ENCODE peak calls at places on chromosomes 7 and 10, in four cellular contexts. G is activated T-cell treated with anti-CD3 and anti-CD28 coated beads for 1 hour, F is foreskin fibroblast, T is BE2C. X is an unnamed sample.

GRCh38 chr7:37220664-37221063 is 228.0 kb downstream of the ELMO1 start:
- DNase-seq in T (no peak), G (no peak), F (no peak), X (no peak)

GRCh38 chr7:12067156-12067831 is 143.8 kb upstream of the TMEM106B start:
- DNase-seq in T (peak; percentile 67), G (peak; percentile 40), F (peak; percentile 72), X (peak; percentile 33)

GRCh38 chr7:100369105-100369504 is 4.2 kb upstream of the PILRA start:
- DNase-seq in F (no peak), G (no peak), T (no peak), X (no peak)

GRCh38 chr10:602391-603005 is 87.0 kb downstream of the DIP2C start:
- DNase-seq in T (no peak), F (no peak), G (no peak), X (no peak)

GRCh38 chr7:38178004-38178694 is at the start of gene STARD3NL:
- DNase-seq in T (peak; percentile 99), F (peak; percentile 100), G (peak; percentile 71), X (peak; percentile 93)

GRCh38 chr7:122248472-122248871 is 56.1 kb downstream of the FEZF1 start:
- DNase-seq in T (no peak), F (no peak), G (no peak), X (no peak)

GRCh38 chr7:155597753-155598140 is 46.7 kb upstream of the RBM33 start:
- DNase-seq in F (no peak), G (no peak), T (no peak), X (no peak)

GRCh38 chr7:50957427-50957826 is 174.7 kb upstream of the GRB10 start:
- DNase-seq in F (no peak), G (no peak), T (no peak), X (no peak)

GRCh38 chr7:103859699-103860098 is 129.8 kb downstream of the RELN start:
- DNase-seq in T (no peak), G (no peak), F (no peak), X (no peak)

GRCh38 chr10:14658331-14659122 is 116.2 kb downstream of the FAM107B start:
- DNase-seq in F (peak; percentile 78), G (no peak), T (no peak), X (no peak)

GRCh38 chr7:40796723-40797122 is 661.9 kb downstream of the SUGCT start:
- DNase-seq in F (no peak), G (no peak), T (no peak), X (no peak)

GRCh38 chr7:120582916-120583315 is 275.0 kb downstream of the TSPAN12 start:
- DNase-seq in G (no peak), F (no peak), T (no peak), X (no peak)

GRCh38 chr10:98599032-98599610 is 152.4 kb upstream of the HPS1 start:
- DNase-seq in T (no peak), F (no peak), G (no peak), X (no peak)

GRCh38 chr7:46486264-46487206 is 565.5 kb upstream of the IGFBP3 start:
- DNase-seq in F (peak; percentile 90), T (no peak), G (no peak), X (no peak)

GRCh38 chr7:156639426-156640256 is 933 bp upstream of the RNF32 start:
- DNase-seq in T (no peak), F (peak; percentile 25), G (no peak), X (no peak)

GRCh38 chr7:108972009-108972408 is 402.3 kb downstream of the DNAJB9 start:
- DNase-seq in T (no peak), G (no peak), F (no peak), X (no peak)

GRCh38 chr10:124256151-124256550 is 162.6 kb downstream of the OAT start:
- DNase-seq in T (no peak), G (no peak), F (peak; percentile 42), X (no peak)

GRCh38 chr10:122648599-122649428 is 50.8 kb downstream of the C10orf120 start:
- DNase-seq in F (peak; percentile 42), G (no peak), T (peak; percentile 39), X (peak; percentile 50)

GRCh38 chr10:86632009-86632800 is 22.1 kb upstream of the OPN4 start:
- DNase-seq in F (peak; percentile 64), G (no peak), T (no peak), X (peak; percentile 57)

GRCh38 chr10:120327671-120328070 is 129.4 kb upstream of the PLPP4 start:
- DNase-seq in F (no peak), G (no peak), T (no peak), X (no peak)

GRCh38 chr7:3176112-3176836 is 124.8 kb upstream of the SDK1 start:
- DNase-seq in T (no peak), F (no peak), G (no peak), X (no peak)

GRCh38 chr7:142313528-142313927 is 55.7 kb upstream of the PRSS58 start:
- DNase-seq in G (no peak), F (no peak), T (no peak), X (no peak)

GRCh38 chr10:97640868-97641811 is 669 bp downstream of the PI4K2A start:
- DNase-seq in G (no peak), F (peak; percentile 76), T (peak; percentile 50), X (peak; percentile 23)

GRCh38 chr10:80275135-80275498 is 14.3 kb downstream of the MAT1A start:
- DNase-seq in F (no peak), T (no peak), G (no peak), X (no peak)

GRCh38 chr10:104324931-104325330 is 13.3 kb downstream of the ITPRIP start:
- DNase-seq in T (no peak), G (no peak), F (no peak), X (no peak)

GRCh38 chr7:108248418-108248817 is 118.3 kb upstream of the LAMB4 start:
- DNase-seq in G (no peak), F (no peak), T (no peak), X (no peak)

GRCh38 chr7:19305698-19306097 is 160.5 kb upstream of the FERD3L start:
- DNase-seq in F (no peak), T (no peak), G (no peak), X (no peak)

GRCh38 chr10:14556285-14556956 is 218.3 kb downstream of the FAM107B start:
- DNase-seq in F (no peak), G (no peak), T (no peak), X (no peak)

GRCh38 chr10:35135861-35136260 is 9.2 kb downstream of the CREM start:
- DNase-seq in F (no peak), G (no peak), T (no peak), X (no peak)

GRCh38 chr10:60518745-60519144 is 129.1 kb upstream of the ANK3 start:
- DNase-seq in G (no peak), F (no peak), T (peak; percentile 37), X (no peak)

GRCh38 chr7:6284461-6285360 is 12.3 kb upstream of the CYTH3 start:
- DNase-seq in G (no peak), F (no peak), T (no peak), X (no peak)

GRCh38 chr7:73359306-73359705 is 31.3 kb downstream of the FKBP6 start:
- DNase-seq in F (no peak), T (no peak), G (no peak), X (no peak)

GRCh38 chr10:133332936-133333699 is 3.6 kb downstream of the CALY start:
- DNase-seq in F (no peak), G (no peak), T (no peak), X (no peak)